ENCODE peak calls at places on chromosomes 16 and 17, in seven cellular contexts. One of them, this sample, is unnamed.

GRCh38 chr17:48631693-48632578 is 5.8 kb upstream of the HOXB9 start:
- DNase-seq in IMR-90: no peak
- DNase-seq in sigmoid colon: peak
- DNase-seq in tibial nerve: no peak
- DNase-seq in ovary: no peak
- DNase-seq in esophagus squamous epithelium: no peak
- DNase-seq in stomach: no peak
- DNase-seq in this sample: no peak

GRCh38 chr16:52553322-52553721 is 6.4 kb upstream of the TOX3 start:
- DNase-seq in IMR-90: no peak
- DNase-seq in sigmoid colon: no peak
- DNase-seq in tibial nerve: no peak
- DNase-seq in ovary: no peak
- DNase-seq in esophagus squamous epithelium: no peak
- DNase-seq in stomach: no peak
- DNase-seq in this sample: no peak

GRCh38 chr17:74642556-74642955 is 19.0 kb upstream of the CD300E start:
- DNase-seq in IMR-90: no peak
- DNase-seq in sigmoid colon: no peak
- DNase-seq in tibial nerve: no peak
- DNase-seq in ovary: no peak
- DNase-seq in esophagus squamous epithelium: no peak
- DNase-seq in stomach: no peak
- DNase-seq in this sample: no peak

GRCh38 chr17:59901604-59902003 is 8.7 kb downstream of the RPS6KB1 start:
- DNase-seq in IMR-90: no peak
- DNase-seq in sigmoid colon: no peak
- DNase-seq in tibial nerve: no peak
- DNase-seq in ovary: no peak
- DNase-seq in esophagus squamous epithelium: no peak
- DNase-seq in stomach: peak
- DNase-seq in this sample: no peak

GRCh38 chr16:26546573-26546972 is 520.2 kb upstream of the C16orf82 start:
- DNase-seq in IMR-90: no peak
- DNase-seq in sigmoid colon: no peak
- DNase-seq in tibial nerve: no peak
- DNase-seq in ovary: no peak
- DNase-seq in esophagus squamous epithelium: no peak
- DNase-seq in stomach: no peak
- DNase-seq in this sample: no peak

GRCh38 chr17:40347319-40348135 is 17.0 kb downstream of the GJD3 start:
- DNase-seq in IMR-90: no peak
- DNase-seq in sigmoid colon: no peak
- DNase-seq in tibial nerve: no peak
- DNase-seq in ovary: no peak
- DNase-seq in esophagus squamous epithelium: no peak
- DNase-seq in stomach: no peak
- DNase-seq in this sample: no peak

GRCh38 chr16:87465306-87465705 is 27.5 kb downstream of the ZCCHC14 start:
- DNase-seq in IMR-90: peak
- DNase-seq in sigmoid colon: peak
- DNase-seq in tibial nerve: peak
- DNase-seq in ovary: peak
- DNase-seq in esophagus squamous epithelium: peak
- DNase-seq in stomach: peak
- DNase-seq in this sample: peak

GRCh38 chr17:67862614-67863217 is 37.4 kb downstream of the BPTF start:
- DNase-seq in IMR-90: no peak
- DNase-seq in sigmoid colon: no peak
- DNase-seq in tibial nerve: no peak
- DNase-seq in ovary: no peak
- DNase-seq in esophagus squamous epithelium: no peak
- DNase-seq in stomach: no peak
- DNase-seq in this sample: no peak

GRCh38 chr17:42577140-42577531 is 393 bp downstream of the PSMC3IP start:
- DNase-seq in IMR-90: no peak
- DNase-seq in sigmoid colon: no peak
- DNase-seq in tibial nerve: no peak
- DNase-seq in ovary: no peak
- DNase-seq in esophagus squamous epithelium: no peak
- DNase-seq in stomach: no peak
- DNase-seq in this sample: no peak

GRCh38 chr16:74019608-74020007 is 277.0 kb upstream of the PSMD7 start:
- DNase-seq in IMR-90: no peak
- DNase-seq in sigmoid colon: no peak
- DNase-seq in tibial nerve: no peak
- DNase-seq in ovary: no peak
- DNase-seq in esophagus squamous epithelium: no peak
- DNase-seq in stomach: no peak
- DNase-seq in this sample: no peak

GRCh38 chr17:56099649-56100048 is 53.6 kb upstream of the ANKFN1 start:
- DNase-seq in IMR-90: peak
- DNase-seq in sigmoid colon: no peak
- DNase-seq in tibial nerve: no peak
- DNase-seq in ovary: no peak
- DNase-seq in esophagus squamous epithelium: no peak
- DNase-seq in stomach: no peak
- DNase-seq in this sample: no peak

GRCh38 chr17:79533116-79533515 is 77.7 kb downstream of the RBFOX3 start:
- DNase-seq in IMR-90: no peak
- DNase-seq in sigmoid colon: no peak
- DNase-seq in tibial nerve: no peak
- DNase-seq in ovary: no peak
- DNase-seq in esophagus squamous epithelium: no peak
- DNase-seq in stomach: no peak
- DNase-seq in this sample: no peak

GRCh38 chr16:80663078-80663477 is 122.3 kb downstream of the DYNLRB2 start:
- DNase-seq in IMR-90: no peak
- DNase-seq in sigmoid colon: no peak
- DNase-seq in tibial nerve: no peak
- DNase-seq in ovary: no peak
- DNase-seq in esophagus squamous epithelium: no peak
- DNase-seq in stomach: no peak
- DNase-seq in this sample: no peak

GRCh38 chr16:54273566-54273965 is 13.0 kb downstream of the IRX3 start:
- DNase-seq in IMR-90: no peak
- DNase-seq in sigmoid colon: no peak
- DNase-seq in tibial nerve: no peak
- DNase-seq in ovary: no peak
- DNase-seq in esophagus squamous epithelium: no peak
- DNase-seq in stomach: no peak
- DNase-seq in this sample: no peak

GRCh38 chr16:30949655-30950515 is 1.0 kb downstream of the ORAI3 start:
- DNase-seq in IMR-90: peak
- DNase-seq in sigmoid colon: peak
- DNase-seq in tibial nerve: peak
- DNase-seq in ovary: peak
- DNase-seq in esophagus squamous epithelium: peak
- DNase-seq in stomach: peak
- DNase-seq in this sample: peak

GRCh38 chr17:49585422-49586027 is 9.9 kb downstream of the NXPH3 start:
- DNase-seq in IMR-90: no peak
- DNase-seq in sigmoid colon: peak
- DNase-seq in tibial nerve: no peak
- DNase-seq in ovary: no peak
- DNase-seq in esophagus squamous epithelium: no peak
- DNase-seq in stomach: no peak
- DNase-seq in this sample: no peak

GRCh38 chr17:47819475-47819874 is 2.1 kb downstream of the OSBPL7 start:
- DNase-seq in IMR-90: no peak
- DNase-seq in sigmoid colon: no peak
- DNase-seq in tibial nerve: no peak
- DNase-seq in ovary: no peak
- DNase-seq in esophagus squamous epithelium: no peak
- DNase-seq in stomach: no peak
- DNase-seq in this sample: no peak

GRCh38 chr16:13883266-13883665 is 36.7 kb upstream of the ERCC4 start:
- DNase-seq in IMR-90: no peak
- DNase-seq in sigmoid colon: no peak
- DNase-seq in tibial nerve: no peak
- DNase-seq in ovary: no peak
- DNase-seq in esophagus squamous epithelium: no peak
- DNase-seq in stomach: no peak
- DNase-seq in this sample: no peak

GRCh38 chr17:64767269-64767997 is 105.3 kb upstream of the SMURF2 start:
- DNase-seq in IMR-90: no peak
- DNase-seq in sigmoid colon: no peak
- DNase-seq in tibial nerve: no peak
- DNase-seq in ovary: no peak
- DNase-seq in esophagus squamous epithelium: no peak
- DNase-seq in stomach: no peak
- DNase-seq in this sample: no peak

DNA sequence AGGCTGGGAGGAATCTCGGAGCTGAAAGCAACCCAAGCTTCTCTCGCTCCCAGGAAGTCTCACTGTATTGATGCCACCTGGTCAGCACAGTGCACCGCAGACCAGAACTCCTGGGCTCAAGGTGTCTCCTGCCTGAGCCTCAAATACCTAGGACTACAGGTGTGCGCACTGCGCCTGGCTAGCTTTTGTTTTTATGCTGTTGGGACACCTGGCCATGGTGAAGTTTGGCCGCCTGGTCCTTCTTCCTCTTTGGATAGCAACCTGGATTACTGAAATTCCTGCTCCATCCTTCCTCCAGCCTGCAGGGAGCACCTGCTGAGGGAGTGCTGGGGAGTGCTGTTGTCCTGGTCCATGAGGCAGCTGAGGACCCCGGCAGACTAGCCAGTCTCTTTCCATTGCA is 56.6 kb downstream of the COTL1 start:
- DNase-seq in IMR-90: no peak
- DNase-seq in sigmoid colon: no peak
- DNase-seq in tibial nerve: no peak
- DNase-seq in ovary: no peak
- DNase-seq in esophagus squamous epithelium: no peak
- DNase-seq in stomach: no peak
- DNase-seq in this sample: no peak
- TF ChIP-seq POLR2A in IMR-90: no peak
- TF ChIP-seq POLR2A in sigmoid colon: no peak
- TF ChIP-seq POLR2A in tibial nerve: no peak
- TF ChIP-seq POLR2A in ovary: no peak
- TF ChIP-seq POLR2A in esophagus squamous epithelium: no peak
- TF ChIP-seq POLR2A in stomach: no peak
- TF ChIP-seq POLR2A in this sample: no peak

GRCh38 chr16:85640606-85641005 is 27.5 kb downstream of the GSE1 start:
- DNase-seq in IMR-90: no peak
- DNase-seq in sigmoid colon: no peak
- DNase-seq in tibial nerve: no peak
- DNase-seq in ovary: no peak
- DNase-seq in esophagus squamous epithelium: no peak
- DNase-seq in stomach: no peak
- DNase-seq in this sample: no peak

GRCh38 chr16:85642762-85643281 is 29.7 kb downstream of the GSE1 start:
- DNase-seq in IMR-90: no peak
- DNase-seq in sigmoid colon: no peak
- DNase-seq in tibial nerve: no peak
- DNase-seq in ovary: no peak
- DNase-seq in esophagus squamous epithelium: no peak
- DNase-seq in stomach: no peak
- DNase-seq in this sample: no peak

GRCh38 chr16:85641776-85642176 is 28.7 kb downstream of the GSE1 start:
- DNase-seq in IMR-90: no peak
- DNase-seq in sigmoid colon: peak
- DNase-seq in tibial nerve: no peak
- DNase-seq in ovary: peak
- DNase-seq in esophagus squamous epithelium: no peak
- DNase-seq in stomach: peak
- DNase-seq in this sample: no peak

GRCh38 chr16:85640254-85640558 is 27.1 kb downstream of the GSE1 start:
- DNase-seq in IMR-90: no peak
- DNase-seq in sigmoid colon: no peak
- DNase-seq in tibial nerve: no peak
- DNase-seq in ovary: no peak
- DNase-seq in esophagus squamous epithelium: no peak
- DNase-seq in stomach: no peak
- DNase-seq in this sample: no peak

DNA sequence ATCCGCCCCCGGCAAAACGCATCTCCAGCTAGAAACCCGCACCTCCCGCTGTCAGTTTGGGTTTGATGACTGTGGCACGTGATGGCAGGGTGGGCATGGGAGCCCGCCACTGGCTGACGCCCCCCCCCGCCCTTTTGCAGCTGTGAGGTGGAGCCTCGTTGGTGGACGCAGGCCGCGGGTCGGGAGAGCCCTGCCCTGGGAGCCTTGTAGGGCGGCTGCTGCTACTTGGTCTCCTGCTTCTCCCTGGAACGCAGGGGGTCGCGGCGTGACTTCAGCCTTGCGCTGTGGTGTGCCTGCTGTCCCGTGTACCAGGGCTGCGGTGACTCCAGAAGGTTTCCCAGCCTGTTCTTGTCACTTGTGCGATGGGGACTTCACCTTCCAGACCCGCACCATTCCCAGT is 28.2 kb downstream of the GSE1 start:
- DNase-seq in IMR-90: no peak
- DNase-seq in sigmoid colon: no peak
- DNase-seq in tibial nerve: no peak
- DNase-seq in ovary: no peak
- DNase-seq in esophagus squamous epithelium: no peak
- DNase-seq in stomach: no peak
- DNase-seq in this sample: no peak
- TF ChIP-seq POLR2A in IMR-90: no peak
- TF ChIP-seq POLR2A in sigmoid colon: no peak
- TF ChIP-seq POLR2A in tibial nerve: no peak
- TF ChIP-seq POLR2A in ovary: no peak
- TF ChIP-seq POLR2A in esophagus squamous epithelium: no peak
- TF ChIP-seq POLR2A in stomach: no peak
- TF ChIP-seq POLR2A in this sample: no peak

GRCh38 chr17:12519956-12520594 is 145.6 kb upstream of the MYOCD start:
- DNase-seq in IMR-90: no peak
- DNase-seq in sigmoid colon: no peak
- DNase-seq in tibial nerve: no peak
- DNase-seq in ovary: no peak
- DNase-seq in esophagus squamous epithelium: no peak
- DNase-seq in stomach: no peak
- DNase-seq in this sample: no peak
- TF ChIP-seq POLR2A in IMR-90: no peak
- TF ChIP-seq POLR2A in sigmoid colon: no peak
- TF ChIP-seq POLR2A in tibial nerve: no peak
- TF ChIP-seq POLR2A in ovary: no peak
- TF ChIP-seq POLR2A in esophagus squamous epithelium: no peak
- TF ChIP-seq POLR2A in stomach: no peak
- TF ChIP-seq POLR2A in this sample: no peak

DNA sequence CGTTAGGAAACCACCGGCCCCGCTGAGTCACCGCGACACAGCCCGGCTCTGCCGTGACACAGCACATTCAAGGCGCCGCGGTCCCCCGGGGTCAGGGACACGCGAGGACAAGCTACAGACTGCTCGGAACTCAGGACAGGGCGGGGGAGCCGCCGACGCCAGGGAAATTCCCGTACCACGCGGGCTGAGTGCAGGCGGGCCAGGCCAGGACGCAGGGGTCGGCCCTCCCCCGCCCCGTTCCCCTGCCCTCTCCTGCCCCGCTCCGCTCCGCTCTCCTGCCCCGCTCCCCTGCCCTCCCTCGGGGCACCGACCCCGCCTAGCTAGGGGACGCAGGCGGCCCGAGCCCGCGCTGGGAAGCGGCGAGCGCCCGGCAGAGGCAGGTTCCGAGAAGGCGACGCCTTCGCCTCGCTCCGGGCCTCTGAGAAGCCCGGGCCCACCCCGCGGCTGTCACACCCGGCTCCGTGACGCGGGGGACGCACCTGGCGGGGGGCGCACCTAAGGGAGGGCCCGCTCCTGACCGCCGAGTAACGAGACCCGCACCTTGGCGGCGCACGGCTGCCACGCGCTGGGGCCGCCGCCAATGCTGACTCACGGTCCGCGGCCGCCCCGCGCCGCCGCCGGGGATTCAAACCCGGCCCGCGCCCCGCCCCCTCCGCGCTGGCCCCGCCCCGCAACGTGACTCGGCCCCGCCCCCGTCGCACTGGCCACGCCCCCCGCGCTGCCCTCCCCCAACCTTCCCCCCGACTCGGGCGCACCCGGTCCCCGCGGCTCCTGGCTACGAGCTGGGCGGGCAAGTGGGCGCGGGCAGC is 27.5 kb downstream of the GNPTG start:
- DNase-seq in IMR-90: peak
- DNase-seq in sigmoid colon: peak
- DNase-seq in tibial nerve: peak
- DNase-seq in ovary: peak
- DNase-seq in esophagus squamous epithelium: no peak
- DNase-seq in stomach: peak
- DNase-seq in this sample: peak
- TF ChIP-seq POLR2A in IMR-90: peak
- TF ChIP-seq POLR2A in sigmoid colon: no peak
- TF ChIP-seq POLR2A in tibial nerve: no peak
- TF ChIP-seq POLR2A in ovary: no peak
- TF ChIP-seq POLR2A in esophagus squamous epithelium: no peak
- TF ChIP-seq POLR2A in stomach: no peak
- TF ChIP-seq POLR2A in this sample: peak